ENCODE peak calls at places on chromosomes 5 and 9, in ten cellular contexts. A is left ventricle myocardium inferior, L is sigmoid colon, D is gastrocnemius medialis, G is cardiac muscle cell, W is epithelial cell of proximal tubule, Z is psoas muscle, Q is body of pancreas, M is adrenal gland, R is brain microvascular endothelial cell. O is an unnamed sample.

GRCh38 chr5:87069974-87070608 is 197.6 kb upstream of the RASA1 start:
- DNase-seq in Q (peak), R (peak), L (no peak), D (no peak), M (peak), G (peak), W (peak), A (no peak), Z (no peak), O (peak)

GRCh38 chr9:130288926-130289705 is 23.6 kb downstream of the HMCN2 start:
- DNase-seq in G (no peak), D (no peak), W (no peak), A (no peak), L (no peak), Q (no peak), R (no peak), Z (no peak), M (no peak), O (no peak)

GRCh38 chr5:4511996-4512656 is 628.0 kb upstream of the ADAMTS16 start:
- DNase-seq in G (peak), M (peak), Q (peak), L (no peak), W (no peak), A (peak), D (no peak), Z (no peak), R (no peak), O (no peak)

GRCh38 chr5:164500856-164501255 is 995.4 kb downstream of the MAT2B start:
- DNase-seq in L (no peak), Z (no peak), R (no peak), W (no peak), M (no peak), A (no peak), G (no peak), Q (no peak), D (no peak), O (no peak)

GRCh38 chr9:18473551-18474279 is at the start of gene ADAMTSL1:
- DNase-seq in G (peak), Z (peak), Q (peak), R (peak), A (peak), W (no peak), M (peak), L (peak), D (no peak), O (peak)

GRCh38 chr5:150350524-150351344 is 6.8 kb upstream of the TCOF1 start:
- DNase-seq in M (peak), Q (peak), G (peak), W (peak), D (peak), R (peak), A (peak), L (peak), Z (peak), O (peak)

GRCh38 chr9:98450486-98450885 is 195.0 kb upstream of the TBC1D2 start:
- DNase-seq in Z (no peak), D (no peak), M (no peak), Q (no peak), G (no peak), L (no peak), W (no peak), A (no peak), R (no peak), O (peak)

GRCh38 chr5:175800656-175801081 is 70.7 kb upstream of the CPLX2 start:
- DNase-seq in W (no peak), L (no peak), D (no peak), M (no peak), Q (no peak), A (no peak), G (no peak), R (peak), Z (no peak), O (peak)

GRCh38 chr9:132776891-132777290 is 101.2 kb downstream of the AK8 start:
- DNase-seq in Q (no peak), Z (no peak), M (peak), R (no peak), L (no peak), A (no peak), D (no peak), G (no peak), W (no peak), O (no peak)

GRCh38 chr9:98255064-98255577 is 328 bp downstream of the TBC1D2 start:
- DNase-seq in Q (no peak), D (no peak), A (no peak), G (peak), R (peak), W (no peak), Z (no peak), M (peak), L (peak), O (peak)

GRCh38 chr5:126422994-126423788 is at the start of gene GRAMD2B:
- DNase-seq in M (peak), W (peak), G (peak), D (peak), Q (peak), Z (peak), R (peak), L (peak), A (peak), O (peak)

GRCh38 chr9:19229725-19230355 is 653 bp upstream of the DENND4C start:
- DNase-seq in Q (no peak), Z (no peak), G (peak), R (peak), M (peak), D (no peak), A (peak), L (peak), W (no peak), O (peak)

GRCh38 chr5:66826263-66826662 is 230.1 kb downstream of the MAST4 start:
- DNase-seq in A (no peak), Z (no peak), L (no peak), G (peak), W (no peak), D (no peak), Q (no peak), R (no peak), M (no peak), O (no peak)

GRCh38 chr9:98248737-98249474 is 6.5 kb downstream of the TBC1D2 start:
- DNase-seq in M (peak), L (peak), R (peak), D (peak), G (no peak), W (peak), Q (peak), Z (peak), A (peak), O (peak)

GRCh38 chr5:86748538-86749105 is 130.9 kb downstream of the COX7C start:
- DNase-seq in G (no peak), M (no peak), W (no peak), Q (no peak), R (no peak), Z (no peak), D (no peak), A (no peak), L (no peak), O (no peak)

GRCh38 chr5:6573651-6574101 is 59.2 kb downstream of the NSUN2 start:
- DNase-seq in Z (no peak), A (no peak), L (no peak), Q (no peak), G (peak), M (no peak), W (no peak), R (no peak), D (no peak), O (no peak)

GRCh38 chr9:114276908-114277821 is 45.7 kb upstream of the ORM1 start:
- DNase-seq in A (peak), M (no peak), W (peak), Q (peak), Z (peak), G (no peak), R (peak), L (peak), D (peak), O (peak)

GRCh38 chr5:58466939-58467338 is 7.1 kb upstream of the PLK2 start:
- DNase-seq in Z (no peak), Q (no peak), G (no peak), L (no peak), M (peak), D (no peak), W (no peak), A (no peak), R (peak), O (peak)

GRCh38 chr5:14556015-14556414 is 25.6 kb upstream of the OTULINL start:
- DNase-seq in Q (no peak), A (no peak), L (no peak), G (no peak), D (no peak), M (no peak), R (no peak), W (no peak), Z (no peak), O (no peak)

GRCh38 chr5:89087128-89087527 is 204.1 kb upstream of the MEF2C start:
- DNase-seq in R (no peak), W (no peak), Z (no peak), D (no peak), L (no peak), A (no peak), Q (no peak), M (no peak), G (no peak), O (no peak)

GRCh38 chr5:145976431-145977155 is 40.2 kb downstream of the SH3RF2 start:
- DNase-seq in W (no peak), A (no peak), Q (peak), G (no peak), R (peak), Z (no peak), M (no peak), D (no peak), L (no peak), O (peak)

GRCh38 chr5:39473156-39473779 is 48.5 kb upstream of the DAB2 start:
- DNase-seq in G (no peak), Z (no peak), Q (no peak), W (no peak), M (no peak), R (peak), A (no peak), L (no peak), D (no peak), O (peak)
- TF ChIP-seq CTCF in G (no peak), Z (no peak), Q (no peak), W (no peak), M (no peak), R (no peak), A (no peak), L (no peak), D (no peak), O (no peak)

DNA sequence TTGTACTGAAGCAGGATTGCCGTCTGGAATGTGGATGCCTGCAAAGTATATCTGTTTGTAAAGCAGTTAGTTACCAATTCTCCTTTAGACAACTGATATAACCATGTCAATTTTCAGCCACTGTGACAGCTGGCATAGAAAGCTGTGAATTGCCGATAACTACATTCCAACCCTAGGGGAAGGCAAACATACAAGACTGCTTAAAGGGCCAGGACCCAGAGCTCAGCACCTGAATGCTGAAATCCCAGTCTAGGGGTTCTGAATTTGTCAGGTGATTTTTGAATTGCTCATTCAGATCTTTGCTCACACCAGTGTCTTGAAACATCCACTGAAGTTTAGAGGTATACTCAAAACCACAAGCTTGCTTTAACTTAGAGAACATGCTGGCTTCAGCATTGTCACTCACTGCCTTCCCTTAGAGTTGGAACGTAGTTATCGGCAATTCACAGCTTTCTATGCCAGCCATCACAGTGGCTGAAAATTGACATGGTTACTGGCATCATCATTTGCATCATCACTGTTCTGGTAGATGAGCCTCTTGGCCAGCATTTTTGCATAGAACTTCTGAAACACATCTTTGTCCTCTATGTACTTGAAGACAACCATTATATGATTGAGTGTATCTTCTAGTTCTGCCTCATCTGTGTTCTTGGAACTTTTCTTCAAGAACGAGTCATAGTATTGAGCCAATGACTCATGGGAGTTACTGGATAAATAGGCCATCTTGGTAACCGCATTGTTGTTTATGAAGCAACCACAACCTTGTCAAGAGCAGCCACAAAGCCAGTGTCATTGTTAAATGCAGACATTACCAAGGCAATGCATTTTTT is 82.1 kb downstream of the CCDC192 start:
- DNase-seq in M (no peak), A (no peak), W (peak), R (peak), D (no peak), Q (no peak), Z (no peak), L (no peak), G (no peak), O (peak)
- H3K4me3 ChIP-seq in M (no peak), A (peak), W (no peak), R (no peak), D (no peak), Q (no peak), Z (no peak), L (no peak), G (no peak), O (no peak)

GRCh38 chr9:79127661-79128060 is 444.1 kb upstream of the TLE4 start:
- DNase-seq in L (no peak), M (no peak), A (no peak), G (no peak), Z (no peak), Q (no peak), W (no peak), R (no peak), D (no peak), O (no peak)

GRCh38 chr9:79131876-79132377 is 439.8 kb upstream of the TLE4 start:
- DNase-seq in L (no peak), Z (no peak), R (no peak), A (no peak), Q (no peak), G (no peak), W (no peak), M (no peak), D (no peak), O (no peak)

GRCh38 chr9:79131375-79131774 is 440.4 kb upstream of the TLE4 start:
- DNase-seq in Q (no peak), L (no peak), A (no peak), Z (no peak), D (no peak), R (no peak), M (no peak), G (no peak), W (no peak), O (no peak)

GRCh38 chr9:79134654-79135053 is 437.1 kb upstream of the TLE4 start:
- DNase-seq in L (no peak), Z (no peak), A (no peak), W (no peak), R (peak), Q (peak), G (peak), D (no peak), M (no peak), O (peak)

DNA sequence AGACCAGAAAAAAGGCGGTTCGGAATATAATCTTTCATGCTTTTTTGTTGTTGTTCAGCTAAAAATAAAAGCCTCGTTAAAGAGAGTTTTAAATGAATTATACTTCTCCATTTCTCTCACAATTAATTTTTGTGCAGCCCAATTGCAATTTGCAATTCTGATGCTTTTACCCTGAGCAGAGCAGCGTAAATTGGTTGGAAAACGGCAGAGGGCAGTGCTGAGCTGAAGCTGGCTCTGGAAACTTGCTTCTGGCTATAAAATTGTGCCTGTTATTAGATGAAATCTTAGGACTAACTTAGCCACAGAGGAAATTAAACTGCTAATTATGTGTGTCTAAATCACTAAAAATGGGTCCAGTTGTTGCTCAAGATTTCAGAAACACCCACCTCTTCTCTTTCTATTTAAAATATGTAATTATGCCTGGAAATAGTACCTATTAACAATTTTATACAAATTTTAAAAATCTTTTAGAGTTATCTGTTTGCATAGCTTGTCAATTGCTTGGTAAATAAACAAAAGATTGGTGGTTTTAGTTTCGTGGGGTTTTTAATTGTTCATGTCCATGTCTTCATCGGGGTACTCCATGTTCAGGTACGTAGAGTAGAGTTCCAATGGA is 441.8 kb upstream of the TLE4 start:
- DNase-seq in W (no peak), D (no peak), Q (peak), L (no peak), G (peak), M (peak), A (peak), Z (peak), R (peak), O (peak)
- TF ChIP-seq CTCF in W (peak), D (peak), Q (peak), L (peak), G (peak), M (peak), A (peak), Z (peak), R (peak), O (peak)

GRCh38 chr5:134086215-134086942 is 28.1 kb upstream of the TCF7 start:
- DNase-seq in R (no peak), G (no peak), W (no peak), L (peak), M (no peak), D (no peak), A (no peak), Z (no peak), Q (no peak), O (no peak)
- H3K4me3 ChIP-seq in R (no peak), G (no peak), W (no peak), L (no peak), M (no peak), D (no peak), A (no peak), Z (no peak), Q (no peak), O (no peak)

GRCh38 chr5:54851449-54851848 is 133.9 kb downstream of the ESM1 start:
- DNase-seq in M (no peak), Z (no peak), D (no peak), R (no peak), L (no peak), W (no peak), Q (no peak), G (no peak), A (no peak), O (no peak)

GRCh38 chr5:54854883-54855581 is 130.4 kb downstream of the ESM1 start:
- DNase-seq in Q (no peak), W (no peak), G (no peak), Z (no peak), A (no peak), R (no peak), M (no peak), L (no peak), D (no peak), O (no peak)

GRCh38 chr5:54852007-54852406 is 133.4 kb downstream of the ESM1 start:
- DNase-seq in Z (no peak), M (no peak), A (no peak), W (no peak), G (no peak), D (no peak), R (no peak), Q (no peak), L (no peak), O (no peak)
- TF ChIP-seq CTCF in Z (no peak), M (no peak), A (no peak), W (peak), G (no peak), D (no peak), R (peak), Q (no peak), L (no peak), O (peak)

DNA sequence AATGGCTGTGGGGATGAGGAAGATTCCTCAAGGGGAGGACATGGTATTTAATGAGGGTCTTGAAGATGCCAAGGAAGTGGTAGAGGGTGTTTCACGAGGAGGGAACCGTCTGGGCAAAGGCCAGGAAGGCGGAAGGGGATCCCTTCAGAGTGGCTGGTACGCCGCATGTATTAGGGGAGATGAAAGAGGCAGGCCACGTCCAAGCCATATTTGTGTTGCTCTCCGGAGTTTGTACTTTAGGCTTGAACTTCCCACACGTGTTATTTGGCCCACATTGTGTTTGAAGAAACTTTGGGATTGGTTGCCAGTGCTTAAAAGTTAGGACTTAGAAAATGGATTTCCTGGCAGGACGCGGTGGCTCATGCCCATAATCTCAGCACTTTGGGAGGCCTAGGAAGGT is 1.2 kb downstream of the FXN start:
- DNase-seq in A (no peak), D (no peak), Q (no peak), L (no peak), M (no peak), R (no peak), Z (no peak), W (no peak), G (no peak), O (no peak)
- H3K4me3 ChIP-seq in A (peak), D (peak), Q (no peak), L (no peak), M (peak), R (peak), Z (peak), W (peak), G (peak), O (peak)

GRCh38 chr9:112142420-112142819 is 32.7 kb downstream of the SUSD1 start:
- DNase-seq in R (no peak), W (no peak), G (no peak), Q (no peak), L (no peak), M (no peak), Z (no peak), D (no peak), A (no peak), O (no peak)
- TF ChIP-seq CTCF in R (no peak), W (no peak), G (no peak), Q (no peak), L (no peak), M (no peak), Z (no peak), D (no peak), A (no peak), O (no peak)

DNA sequence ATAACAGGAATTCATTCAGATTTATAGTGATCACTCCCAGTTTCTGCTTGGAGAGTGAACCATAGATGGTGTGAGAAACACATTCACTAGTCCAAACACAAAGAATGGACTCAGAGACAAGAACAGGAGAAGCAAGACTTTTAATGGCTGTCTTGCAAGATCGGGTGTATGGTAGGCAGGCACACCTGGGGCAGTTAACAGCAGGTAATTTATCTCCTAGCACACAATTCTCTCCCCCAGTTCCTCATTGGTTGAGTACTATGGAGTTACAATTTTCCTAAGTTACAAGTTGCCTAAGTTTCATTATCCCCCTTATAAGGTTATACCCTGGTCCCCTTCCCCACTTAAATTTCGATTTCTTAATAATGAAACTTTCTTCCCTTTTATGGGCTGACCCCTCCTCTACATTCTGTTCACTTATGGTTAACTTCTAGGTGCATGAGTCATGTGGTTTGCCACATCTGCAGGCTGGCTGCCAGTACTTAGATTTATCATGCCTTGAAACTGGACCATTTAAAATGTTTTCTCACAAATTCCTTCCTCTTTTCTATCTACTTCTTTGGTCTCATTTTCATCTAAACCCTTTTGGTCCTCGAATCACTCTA is 623.3 kb downstream of the HINT1 start:
- DNase-seq in W (no peak), Q (no peak), D (no peak), M (no peak), G (no peak), Z (no peak), R (peak), L (no peak), A (no peak), O (peak)
- H3K4me3 ChIP-seq in W (no peak), Q (no peak), D (no peak), M (no peak), G (no peak), Z (no peak), R (no peak), L (no peak), A (no peak), O (no peak)

DNA sequence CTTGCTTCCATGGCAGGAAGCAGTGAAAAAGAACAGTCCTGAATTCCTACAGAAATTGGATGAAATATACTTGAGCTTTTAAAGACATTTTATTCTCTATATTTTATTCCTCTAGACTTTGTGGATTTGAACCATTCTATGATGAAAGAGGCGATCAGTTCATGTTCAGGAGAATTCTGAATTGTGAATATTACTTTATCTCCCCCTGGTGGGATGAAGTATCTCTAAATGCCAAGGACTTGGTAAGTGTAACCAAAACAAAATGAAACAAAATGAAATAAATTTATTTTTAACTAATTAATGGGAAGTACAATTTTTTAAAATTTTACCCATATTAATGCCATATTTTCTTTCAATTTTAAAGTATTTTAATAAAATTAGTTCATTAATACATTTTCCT is 34.1 kb downstream of the STARD4 start:
- DNase-seq in G (no peak), Z (no peak), M (no peak), D (no peak), W (no peak), Q (no peak), A (no peak), L (no peak), R (no peak), O (peak)
- TF ChIP-seq CTCF in G (peak), Z (no peak), M (no peak), D (no peak), W (no peak), Q (no peak), A (no peak), L (no peak), R (peak), O (no peak)

O was measured in choroid plexus epithelial cell.